ENCODE peak calls at places on chromosomes 12 and 14, in nine cellular contexts. V is EH; F is EL; D is stimulated activated CD4-positive, alpha-beta T cell treated with anti-CD3 and anti-CD28 coated beads, Interleukin-4, amount 100 ng/mL, for 1 hour; B is CD8-positive, alpha-beta memory T cell; W is stomach; L is HT1080; Z is heart right ventricle; Y is endothelial cell. G is an unnamed sample.

GRCh38 chr14:88245321-88245720 is 77.7 kb downstream of the KCNK10 start:
- DNase-seq in D (no peak), Z (no peak), Y (no peak), V (no peak), F (no peak), L (no peak), W (no peak), B (no peak), G (no peak)

GRCh38 chr12:29534935-29535334 is 37.4 kb upstream of the OVCH1 start:
- DNase-seq in D (no peak), V (no peak), B (no peak), Y (no peak), F (no peak), Z (no peak), L (no peak), W (no peak), G (no peak)

GRCh38 chr12:57242691-57243454 is 8.1 kb downstream of the STAC3 start:
- DNase-seq in Z (peak), D (peak), V (peak), L (no peak), W (peak), F (peak), B (peak), Y (peak), G (peak)

GRCh38 chr14:104816678-104816945 is 15.7 kb downstream of the ZBTB42 start:
- DNase-seq in F (no peak), B (no peak), Z (no peak), V (no peak), Y (no peak), D (no peak), W (no peak), L (no peak), G (no peak)

GRCh38 chr12:66648336-66648735 is 30.5 kb downstream of the GRIP1 start:
- DNase-seq in Z (no peak), B (no peak), L (no peak), V (peak), W (no peak), F (peak), Y (no peak), D (no peak), G (no peak)

GRCh38 chr12:26122681-26123481 is 2.0 kb downstream of the BHLHE41 start:
- DNase-seq in Z (peak), W (peak), F (peak), B (no peak), V (peak), Y (peak), D (peak), L (peak), G (no peak)

GRCh38 chr12:31819427-31819826 is 90.6 kb upstream of the AMN1 start:
- DNase-seq in Z (no peak), V (no peak), B (no peak), Y (no peak), D (no peak), L (no peak), W (no peak), F (no peak), G (no peak)

GRCh38 chr14:34628681-34629135 is 1.2 kb downstream of the SNX6 start:
- DNase-seq in D (no peak), W (peak), Z (no peak), F (peak), L (no peak), V (peak), B (peak), Y (no peak), G (peak)

GRCh38 chr12:117033382-117034045 is 65.7 kb downstream of the TESC start:
- DNase-seq in L (no peak), V (no peak), F (no peak), W (peak), B (no peak), Y (no peak), Z (no peak), D (no peak), G (no peak)

G was measured in Jurkat, Clone E6-1.